ENCODE peak calls at places on chromosomes 1 and 21, in five cellular contexts. L is cardiac fibroblast; O is CD8-positive, alpha-beta T cell; R is HFFc6; J is keratinocyte. X is an unnamed sample.

GRCh38 chr1:248810000-248810726 is 15.6 kb downstream of the SH3BP5L start:
- DNase-seq in L (no peak), O (no peak), R (no peak), J (no peak), X (no peak)

GRCh38 chr1:88877382-88877825 is 14.0 kb downstream of the GTF2B start:
- DNase-seq in L (peak), O (no peak), R (peak), J (no peak), X (no peak)

GRCh38 chr1:10824821-10825540 is 28.5 kb upstream of the CASZ1 start:
- DNase-seq in L (peak), O (no peak), R (peak), J (peak), X (no peak)

GRCh38 chr1:212749924-212750535 is 41.5 kb downstream of the NSL1 start:
- DNase-seq in L (peak), O (no peak), R (peak), J (peak), X (peak)

GRCh38 chr21:25858328-25858727 is 123.6 kb downstream of the GABPA start:
- DNase-seq in L (no peak), O (no peak), R (no peak), J (no peak), X (no peak)

GRCh38 chr1:43683560-43683959 is 23.8 kb upstream of the ST3GAL3 start:
- DNase-seq in L (no peak), O (no peak), R (no peak), J (no peak), X (no peak)

GRCh38 chr21:29117372-29117955 is 13.0 kb upstream of the MAP3K7CL start:
- DNase-seq in L (no peak), O (no peak), R (no peak), J (no peak), X (no peak)

GRCh38 chr1:75172556-75172955 is 38.4 kb downstream of the LHX8 start:
- DNase-seq in L (no peak), O (no peak), R (no peak), J (no peak), X (peak)

GRCh38 chr1:181910905-181911304 is 150.6 kb downstream of the ZNF648 start:
- DNase-seq in L (no peak), O (no peak), R (no peak), J (no peak), X (no peak)

GRCh38 chr1:235563513-235563912 is 59.3 kb upstream of the B3GALNT2 start:
- DNase-seq in L (no peak), O (no peak), R (no peak), J (no peak), X (no peak)

GRCh38 chr1:41226816-41227215 is 15.3 kb downstream of the SCMH1 start:
- DNase-seq in L (no peak), O (no peak), R (no peak), J (no peak), X (no peak)

GRCh38 chr21:21109736-21110135 is 111.5 kb downstream of the NCAM2 start:
- DNase-seq in L (no peak), O (no peak), R (no peak), J (no peak), X (no peak)

GRCh38 chr1:166235728-166236127 is 68.9 kb upstream of the FAM78B start:
- DNase-seq in L (no peak), O (no peak), R (no peak), J (no peak), X (no peak)

GRCh38 chr21:46215436-46216131 is 13.0 kb downstream of the LSS start:
- DNase-seq in L (no peak), O (no peak), R (no peak), J (no peak), X (no peak)

GRCh38 chr1:156994277-156994676 is 51.3 kb downstream of the ARHGEF11 start:
- DNase-seq in L (no peak), O (no peak), R (no peak), J (no peak), X (no peak)

GRCh38 chr1:23263380-23263887 is 46.1 kb upstream of the HTR1D start:
- DNase-seq in L (no peak), O (no peak), R (no peak), J (no peak), X (no peak)

GRCh38 chr1:75531570-75531969 is 79.3 kb downstream of the SLC44A5 start:
- DNase-seq in L (no peak), O (no peak), R (no peak), J (no peak), X (no peak)

GRCh38 chr1:230140221-230141001 is 73.4 kb downstream of the GALNT2 start:
- DNase-seq in L (peak), O (no peak), R (peak), J (no peak), X (no peak)

GRCh38 chr1:86381223-86381622 is 14.9 kb downstream of the ODF2L start:
- DNase-seq in L (no peak), O (no peak), R (no peak), J (no peak), X (no peak)

GRCh38 chr1:89918794-89919155 is 76.1 kb upstream of the ZNF326 start:
- DNase-seq in L (no peak), O (no peak), R (no peak), J (no peak), X (no peak)

GRCh38 chr1:205998457-205999241 is 4.5 kb downstream of the RAB7B start:
- DNase-seq in L (no peak), O (no peak), R (no peak), J (no peak), X (no peak)

GRCh38 chr1:29650041-29650400 is 413.7 kb downstream of the PTPRU start:
- DNase-seq in L (no peak), O (no peak), R (no peak), J (no peak), X (no peak)

GRCh38 chr1:174812026-174812425 is 187.7 kb upstream of the CACYBP start:
- DNase-seq in L (no peak), O (no peak), R (no peak), J (no peak), X (no peak)

GRCh38 chr1:160504651-160505050 is 18.4 kb downstream of the SLAMF6 start:
- DNase-seq in L (no peak), O (no peak), R (no peak), J (no peak), X (no peak)
- TF ChIP-seq CTCF in L (no peak), O (no peak), R (no peak), J (no peak), X (no peak)

GRCh38 chr1:19405195-19405760 is 80.1 kb downstream of the CAPZB start:
- DNase-seq in L (no peak), O (no peak), R (no peak), J (no peak), X (no peak)
- TF ChIP-seq CTCF in L (peak), O (no peak), R (peak), J (no peak), X (peak)

GRCh38 chr1:84691139-84691783 is 1.0 kb upstream of the SSX2IP start:
- DNase-seq in L (no peak), O (no peak), R (no peak), J (no peak), X (no peak)

GRCh38 chr1:84690397-84691138 is at the start of gene SSX2IP:
- DNase-seq in L (peak), O (peak), R (peak), J (peak), X (peak)

GRCh38 chr1:84688461-84689061 is 1.7 kb downstream of the SSX2IP start:
- DNase-seq in L (peak), O (no peak), R (no peak), J (no peak), X (no peak)

GRCh38 chr1:84687703-84688460 is 2.4 kb downstream of the SSX2IP start:
- DNase-seq in L (peak), O (no peak), R (peak), J (no peak), X (no peak)

DNA sequence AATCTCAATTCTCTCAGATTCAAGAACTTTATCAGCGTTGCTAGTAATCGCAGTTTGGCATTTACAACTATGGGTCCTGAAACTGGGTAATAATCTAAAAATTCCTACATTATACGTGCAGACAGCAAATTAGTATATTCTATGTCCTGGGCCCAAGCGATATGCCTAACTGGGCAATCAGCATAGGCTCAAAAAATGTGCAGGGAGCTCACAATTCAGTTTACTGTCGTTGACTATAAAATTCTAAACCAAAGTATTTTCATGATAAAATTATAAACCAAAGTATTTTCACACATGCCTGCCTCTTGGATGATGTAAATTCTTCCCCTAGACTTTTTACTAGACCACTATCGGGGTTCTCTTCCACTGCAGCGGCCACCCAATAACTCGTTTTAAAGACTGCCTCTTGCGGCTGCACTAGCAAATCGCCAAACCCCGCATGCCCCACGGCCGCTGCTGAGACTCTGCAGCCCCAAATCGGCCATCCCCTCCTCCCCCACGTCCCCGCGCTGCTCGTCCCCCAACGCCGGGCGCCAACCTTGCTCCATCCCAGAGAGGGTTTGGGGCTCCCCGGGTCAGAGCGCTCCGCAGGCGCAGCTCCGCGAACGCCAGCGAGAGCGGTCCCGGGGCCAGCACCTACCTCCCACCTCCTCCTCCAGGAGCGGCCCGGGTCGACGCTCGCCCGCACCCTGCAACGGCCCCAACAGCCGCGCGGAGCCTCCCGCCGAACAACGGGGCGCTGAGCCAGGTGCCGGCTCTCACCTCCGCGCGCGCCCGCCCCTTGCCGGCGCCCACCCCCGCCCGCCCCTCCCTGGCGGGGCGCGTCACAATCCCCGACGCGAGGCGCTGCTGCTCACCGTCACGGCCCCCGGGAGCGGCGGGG is 506 bp downstream of the SSX2IP start:
- DNase-seq in L (peak), O (no peak), R (peak), J (no peak), X (no peak)
- TF ChIP-seq CTCF in L (peak), O (no peak), R (peak), J (peak), X (peak)

GRCh38 chr1:33370827-33371226 is 49.9 kb upstream of the A3GALT2 start:
- DNase-seq in L (no peak), O (no peak), R (no peak), J (no peak), X (no peak)

GRCh38 chr1:33372677-33373076 is 51.8 kb upstream of the A3GALT2 start:
- DNase-seq in L (no peak), O (no peak), R (no peak), J (no peak), X (no peak)

GRCh38 chr1:33372162-33372561 is 51.3 kb upstream of the A3GALT2 start:
- DNase-seq in L (no peak), O (no peak), R (no peak), J (no peak), X (no peak)

GRCh38 chr1:33370286-33370685 is 49.4 kb upstream of the A3GALT2 start:
- DNase-seq in L (no peak), O (no peak), R (peak), J (no peak), X (no peak)

DNA sequence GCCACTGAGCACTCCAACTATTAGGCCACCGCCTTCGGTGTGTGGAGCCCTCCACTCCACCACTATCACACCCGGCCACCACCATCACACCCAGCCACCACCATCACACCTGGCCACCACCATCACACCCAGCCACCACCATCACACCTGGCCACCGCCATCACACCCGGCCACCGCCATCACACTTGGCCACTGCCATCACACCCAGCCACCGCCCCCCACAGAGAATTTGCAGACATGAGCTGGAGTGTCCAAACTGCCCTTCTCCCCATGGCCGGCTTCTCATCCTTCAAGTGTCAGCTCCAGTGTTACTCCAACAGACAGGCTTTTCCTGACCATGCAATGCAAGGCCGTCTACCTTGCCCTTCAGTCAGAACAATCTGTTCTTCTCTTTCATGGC is 50.4 kb upstream of the A3GALT2 start:
- DNase-seq in L (no peak), O (no peak), R (no peak), J (no peak), X (no peak)
- TF ChIP-seq CTCF in L (no peak), O (no peak), R (no peak), J (no peak), X (no peak)

DNA sequence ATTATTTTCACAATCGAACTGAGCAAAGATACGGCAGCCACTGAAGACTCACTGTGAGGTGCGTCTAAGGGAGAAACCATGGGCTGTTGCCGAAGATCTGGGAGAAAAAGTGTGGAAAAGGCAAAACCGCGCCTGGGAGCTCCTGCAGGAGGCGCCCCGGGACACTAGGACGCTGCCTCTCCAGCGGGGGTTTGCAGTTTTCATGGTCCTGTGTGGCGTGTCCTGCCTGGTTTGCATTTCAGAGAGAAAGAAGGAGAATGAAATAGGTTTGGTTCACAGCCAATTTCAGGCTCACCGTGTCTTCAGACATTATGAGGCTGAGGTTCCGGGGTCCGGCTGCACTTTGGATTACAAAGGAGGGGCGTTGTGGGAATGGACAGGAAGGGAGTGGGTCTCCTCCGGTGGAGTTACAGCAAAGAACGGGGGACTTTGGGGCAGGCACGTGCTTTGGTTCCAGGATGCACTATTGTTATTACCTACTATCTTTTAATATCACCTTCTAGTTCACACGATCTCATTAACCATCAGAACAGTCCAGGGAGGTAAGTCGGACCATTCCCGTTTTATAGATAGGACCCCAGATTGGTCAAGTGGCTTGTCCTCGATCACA is 179.8 kb downstream of the DYRK1A start:
- DNase-seq in L (no peak), O (no peak), R (no peak), J (no peak), X (no peak)
- TF ChIP-seq CTCF in L (no peak), O (no peak), R (peak), J (no peak), X (no peak)

DNA sequence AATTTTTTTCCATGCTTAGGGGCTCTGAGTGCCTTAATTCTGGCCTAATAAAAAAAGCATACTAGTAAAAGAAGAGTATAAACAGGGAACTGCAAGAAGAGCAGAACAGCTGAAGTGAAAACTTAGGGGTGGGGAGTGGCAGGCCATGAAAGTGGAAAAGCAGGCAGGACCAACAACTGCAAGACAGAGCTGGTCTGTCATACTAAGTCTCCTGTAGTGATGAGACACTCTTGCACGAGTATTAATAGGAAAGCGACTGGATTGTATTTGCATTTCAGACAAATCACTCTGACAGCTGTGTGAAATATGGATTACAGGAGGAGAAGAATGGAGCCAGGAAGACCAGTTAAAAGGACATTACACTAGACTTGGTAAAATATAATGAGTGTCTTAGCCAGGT is 449.9 kb downstream of the NUF2 start:
- DNase-seq in L (no peak), O (no peak), R (no peak), J (no peak), X (no peak)
- TF ChIP-seq CTCF in L (no peak), O (no peak), R (no peak), J (no peak), X (no peak)

GRCh38 chr1:7783178-7783711 is 846 bp upstream of the PER3 start:
- DNase-seq in L (peak), O (no peak), R (peak), J (no peak), X (peak)

GRCh38 chr1:7785108-7785507 is 1.0 kb downstream of the PER3 start:
- DNase-seq in L (no peak), O (no peak), R (no peak), J (no peak), X (no peak)

GRCh38 chr1:7784492-7785071 is 491 bp downstream of the PER3 start:
- DNase-seq in L (no peak), O (no peak), R (no peak), J (no peak), X (no peak)

GRCh38 chr1:7781923-7782495 is 2.1 kb upstream of the PER3 start:
- DNase-seq in L (no peak), O (no peak), R (no peak), J (no peak), X (no peak)

GRCh38 chr1:7783826-7784491 is at the start of gene PER3:
- DNase-seq in L (peak), O (peak), R (peak), J (peak), X (peak)
- TF ChIP-seq CTCF in L (no peak), O (no peak), R (no peak), J (no peak), X (no peak)

DNA sequence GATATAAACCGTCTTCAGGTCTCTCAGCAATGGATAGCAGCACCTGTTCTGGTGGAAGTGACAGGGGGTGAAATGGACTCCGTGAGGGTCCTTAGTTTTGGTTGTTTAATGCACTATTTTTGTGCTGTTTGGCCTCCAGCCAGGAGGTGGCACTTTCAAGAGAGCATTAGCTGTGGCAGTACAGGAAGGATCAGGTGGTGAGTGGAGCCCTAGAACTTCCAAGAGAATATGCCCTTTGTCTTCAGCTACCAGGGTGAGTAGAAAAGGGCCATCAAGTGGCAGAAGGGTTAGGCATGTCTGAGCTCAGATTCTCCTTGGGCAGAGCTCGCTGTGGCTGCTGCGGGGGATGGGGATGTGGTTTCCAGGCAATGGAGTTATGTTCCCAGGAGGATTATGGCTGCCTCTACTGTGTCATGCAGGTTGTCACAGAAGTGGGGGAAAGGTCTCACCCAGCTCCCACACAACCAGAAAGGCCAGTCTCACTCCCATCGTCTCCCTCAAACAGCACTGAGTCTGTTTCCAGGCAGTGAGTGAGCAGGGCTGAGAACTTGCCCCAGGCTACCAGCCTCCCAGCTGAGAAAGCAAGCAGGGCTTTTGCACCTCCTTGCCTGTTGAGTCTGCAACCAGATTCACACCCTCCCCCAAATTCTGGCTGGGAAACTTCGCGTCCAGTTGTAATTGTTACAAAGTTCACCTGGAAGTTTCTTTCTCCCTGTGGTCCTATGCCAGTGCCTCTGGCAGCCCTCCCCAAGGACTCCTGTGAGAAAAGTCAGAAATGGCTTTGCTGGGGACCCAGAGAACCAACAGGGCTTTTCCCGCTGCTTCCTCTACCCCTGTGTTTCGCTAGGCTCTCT is 39.1 kb upstream of the TTLL7 start:
- DNase-seq in L (no peak), O (no peak), R (no peak), J (no peak), X (no peak)
- TF ChIP-seq CTCF in L (no peak), O (no peak), R (no peak), J (no peak), X (no peak)

DNA sequence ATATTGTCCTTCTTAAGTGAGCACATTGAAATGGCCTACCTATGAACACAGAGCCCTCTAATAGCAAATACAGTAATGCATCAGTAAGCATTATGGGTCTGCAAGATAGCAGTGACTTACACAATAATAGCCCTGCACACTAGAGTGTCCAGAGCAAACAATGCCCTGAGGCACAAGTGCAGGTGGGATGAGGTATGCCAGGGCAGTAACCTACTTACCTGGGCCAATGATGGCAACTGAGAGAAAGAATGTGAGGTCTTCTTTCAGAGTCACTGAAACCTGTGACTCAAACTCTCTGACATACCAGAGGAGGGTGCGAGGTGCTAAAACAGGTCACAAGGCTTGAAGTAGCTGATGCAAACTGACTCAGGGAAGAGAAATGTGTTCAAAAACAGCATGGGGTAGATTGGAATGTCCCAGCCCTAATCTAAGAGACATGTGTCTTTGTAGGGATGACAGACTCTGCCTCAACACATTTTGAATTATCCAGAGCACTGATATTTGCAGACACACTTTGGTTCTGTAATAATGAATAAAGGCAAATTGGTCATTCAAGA is 168.5 kb upstream of the RUNX1 start:
- DNase-seq in L (peak), O (no peak), R (peak), J (peak), X (no peak)
- TF ChIP-seq CTCF in L (no peak), O (no peak), R (no peak), J (no peak), X (no peak)